ENCODE peak calls at places on chromosomes 11 and 22, in seven cellular contexts. One of them, this sample, is unnamed.
A peak's percentile ranks its signal among the peaks of the same experiment; 100 is the strongest.

GRCh38 chr11:123548774-123549173 is 105.7 kb downstream of the SCN3B start:
- DNase-seq in right atrium auricular region: no peak
- DNase-seq in endodermal cell: no peak
- DNase-seq in left ventricle myocardium inferior: no peak
- DNase-seq in CD4-positive, alpha-beta memory T cell: no peak
- DNase-seq in heart left ventricle: no peak
- DNase-seq in endothelial cell of umbilical vein: no peak
- DNase-seq in this sample: no peak

GRCh38 chr11:125464266-125464662 is 31.8 kb downstream of the FEZ1 start:
- DNase-seq in right atrium auricular region: no peak
- DNase-seq in endodermal cell: no peak
- DNase-seq in left ventricle myocardium inferior: no peak
- DNase-seq in CD4-positive, alpha-beta memory T cell: no peak
- DNase-seq in heart left ventricle: no peak
- DNase-seq in endothelial cell of umbilical vein: no peak
- DNase-seq in this sample: no peak

GRCh38 chr22:43308451-43309235 is 34.5 kb downstream of the SCUBE1 start:
- DNase-seq in right atrium auricular region: no peak
- DNase-seq in endodermal cell: no peak
- DNase-seq in left ventricle myocardium inferior: no peak
- DNase-seq in CD4-positive, alpha-beta memory T cell: no peak
- DNase-seq in heart left ventricle: no peak
- DNase-seq in endothelial cell of umbilical vein: no peak
- DNase-seq in this sample: no peak

GRCh38 chr22:25402160-25402500 is 162.3 kb upstream of the GRK3 start:
- DNase-seq in right atrium auricular region: no peak
- DNase-seq in endodermal cell: no peak
- DNase-seq in left ventricle myocardium inferior: no peak
- DNase-seq in CD4-positive, alpha-beta memory T cell: no peak
- DNase-seq in heart left ventricle: no peak
- DNase-seq in endothelial cell of umbilical vein: no peak
- DNase-seq in this sample: no peak

GRCh38 chr11:44775366-44776356 is 48.9 kb downstream of the TSPAN18 start:
- DNase-seq in right atrium auricular region: no peak
- DNase-seq in endodermal cell: peak; percentile 94
- DNase-seq in left ventricle myocardium inferior: peak; percentile 53
- DNase-seq in CD4-positive, alpha-beta memory T cell: peak; percentile 58
- DNase-seq in heart left ventricle: peak; percentile 72
- DNase-seq in endothelial cell of umbilical vein: peak; percentile 60
- DNase-seq in this sample: peak; percentile 44

GRCh38 chr11:44793350-44794090 is 66.8 kb downstream of the TSPAN18 start:
- DNase-seq in right atrium auricular region: no peak
- DNase-seq in endodermal cell: no peak
- DNase-seq in left ventricle myocardium inferior: no peak
- DNase-seq in CD4-positive, alpha-beta memory T cell: no peak
- DNase-seq in heart left ventricle: no peak
- DNase-seq in endothelial cell of umbilical vein: no peak
- DNase-seq in this sample: no peak

GRCh38 chr11:8253566-8253965 is 10.1 kb downstream of the LMO1 start:
- DNase-seq in right atrium auricular region: no peak
- DNase-seq in endodermal cell: no peak
- DNase-seq in left ventricle myocardium inferior: no peak
- DNase-seq in CD4-positive, alpha-beta memory T cell: no peak
- DNase-seq in heart left ventricle: no peak
- DNase-seq in endothelial cell of umbilical vein: no peak
- DNase-seq in this sample: no peak

GRCh38 chr11:29527391-29527936 is 489.4 kb downstream of the KCNA4 start:
- DNase-seq in right atrium auricular region: no peak
- DNase-seq in endodermal cell: no peak
- DNase-seq in left ventricle myocardium inferior: no peak
- DNase-seq in CD4-positive, alpha-beta memory T cell: no peak
- DNase-seq in heart left ventricle: no peak
- DNase-seq in endothelial cell of umbilical vein: peak; percentile 67
- DNase-seq in this sample: peak; percentile 36

GRCh38 chr11:78801161-78801884 is 226.7 kb upstream of the NARS2 start:
- DNase-seq in right atrium auricular region: peak; percentile 82
- DNase-seq in endodermal cell: no peak
- DNase-seq in left ventricle myocardium inferior: no peak
- DNase-seq in CD4-positive, alpha-beta memory T cell: no peak
- DNase-seq in heart left ventricle: no peak
- DNase-seq in endothelial cell of umbilical vein: peak; percentile 91
- DNase-seq in this sample: peak; percentile 96

GRCh38 chr11:134067486-134067885 is 1.4 kb upstream of the JAM3 start:
- DNase-seq in right atrium auricular region: no peak
- DNase-seq in endodermal cell: no peak
- DNase-seq in left ventricle myocardium inferior: no peak
- DNase-seq in CD4-positive, alpha-beta memory T cell: no peak
- DNase-seq in heart left ventricle: no peak
- DNase-seq in endothelial cell of umbilical vein: no peak
- DNase-seq in this sample: no peak

GRCh38 chr11:73653996-73654395 is 7.6 kb downstream of the PLEKHB1 start:
- DNase-seq in right atrium auricular region: no peak
- DNase-seq in endodermal cell: no peak
- DNase-seq in left ventricle myocardium inferior: no peak
- DNase-seq in CD4-positive, alpha-beta memory T cell: no peak
- DNase-seq in heart left ventricle: no peak
- DNase-seq in endothelial cell of umbilical vein: no peak
- DNase-seq in this sample: no peak

GRCh38 chr11:19670030-19670761 is 42.4 kb upstream of the NAV2 start:
- DNase-seq in right atrium auricular region: no peak
- DNase-seq in endodermal cell: peak; percentile 95
- DNase-seq in left ventricle myocardium inferior: no peak
- DNase-seq in CD4-positive, alpha-beta memory T cell: no peak
- DNase-seq in heart left ventricle: no peak
- DNase-seq in endothelial cell of umbilical vein: no peak
- DNase-seq in this sample: no peak

GRCh38 chr11:17894929-17895658 is 117.8 kb downstream of the SERGEF start:
- DNase-seq in right atrium auricular region: no peak
- DNase-seq in endodermal cell: no peak
- DNase-seq in left ventricle myocardium inferior: peak; percentile 19
- DNase-seq in CD4-positive, alpha-beta memory T cell: no peak
- DNase-seq in heart left ventricle: no peak
- DNase-seq in endothelial cell of umbilical vein: no peak
- DNase-seq in this sample: no peak

GRCh38 chr22:32996702-32997101 is 61.5 kb downstream of the SYN3 start:
- DNase-seq in right atrium auricular region: peak; percentile 90
- DNase-seq in endodermal cell: no peak
- DNase-seq in left ventricle myocardium inferior: peak; percentile 78
- DNase-seq in CD4-positive, alpha-beta memory T cell: no peak
- DNase-seq in heart left ventricle: no peak
- DNase-seq in endothelial cell of umbilical vein: no peak
- DNase-seq in this sample: peak; percentile 71

GRCh38 chr11:100004541-100004940 is 682.5 kb upstream of the ARHGAP42 start:
- DNase-seq in right atrium auricular region: no peak
- DNase-seq in endodermal cell: no peak
- DNase-seq in left ventricle myocardium inferior: no peak
- DNase-seq in CD4-positive, alpha-beta memory T cell: no peak
- DNase-seq in heart left ventricle: no peak
- DNase-seq in endothelial cell of umbilical vein: no peak
- DNase-seq in this sample: no peak

GRCh38 chr11:116829525-116830183 is at the start of gene APOC3:
- DNase-seq in right atrium auricular region: no peak
- DNase-seq in endodermal cell: no peak
- DNase-seq in left ventricle myocardium inferior: no peak
- DNase-seq in CD4-positive, alpha-beta memory T cell: no peak
- DNase-seq in heart left ventricle: no peak
- DNase-seq in endothelial cell of umbilical vein: no peak
- DNase-seq in this sample: peak; percentile 49

GRCh38 chr22:19880786-19881569 is 26.3 kb upstream of the GNB1L start:
- DNase-seq in right atrium auricular region: peak; percentile 72
- DNase-seq in endodermal cell: peak; percentile 98
- DNase-seq in left ventricle myocardium inferior: peak; percentile 64
- DNase-seq in CD4-positive, alpha-beta memory T cell: no peak
- DNase-seq in heart left ventricle: peak; percentile 75
- DNase-seq in endothelial cell of umbilical vein: peak; percentile 96
- DNase-seq in this sample: peak; percentile 97

GRCh38 chr11:91085985-91086384 is 863.1 kb upstream of the CHORDC1 start:
- DNase-seq in right atrium auricular region: no peak
- DNase-seq in endodermal cell: no peak
- DNase-seq in left ventricle myocardium inferior: no peak
- DNase-seq in CD4-positive, alpha-beta memory T cell: no peak
- DNase-seq in heart left ventricle: no peak
- DNase-seq in endothelial cell of umbilical vein: no peak
- DNase-seq in this sample: peak; percentile 9

GRCh38 chr11:40125054-40125453 is 1334.4 kb downstream of the LRRC4C start:
- DNase-seq in right atrium auricular region: no peak
- DNase-seq in endodermal cell: peak; percentile 47
- DNase-seq in left ventricle myocardium inferior: no peak
- DNase-seq in CD4-positive, alpha-beta memory T cell: no peak
- DNase-seq in heart left ventricle: no peak
- DNase-seq in endothelial cell of umbilical vein: no peak
- DNase-seq in this sample: no peak

GRCh38 chr11:75100314-75100713 is 3.6 kb upstream of the OR2AT4 start:
- DNase-seq in right atrium auricular region: no peak
- DNase-seq in endodermal cell: no peak
- DNase-seq in left ventricle myocardium inferior: no peak
- DNase-seq in CD4-positive, alpha-beta memory T cell: no peak
- DNase-seq in heart left ventricle: no peak
- DNase-seq in endothelial cell of umbilical vein: no peak
- DNase-seq in this sample: no peak

GRCh38 chr11:72823105-72823804 is 9.0 kb downstream of the ATG16L2 start:
- DNase-seq in right atrium auricular region: no peak
- DNase-seq in endodermal cell: no peak
- DNase-seq in left ventricle myocardium inferior: no peak
- DNase-seq in CD4-positive, alpha-beta memory T cell: no peak
- DNase-seq in heart left ventricle: peak; percentile 58
- DNase-seq in endothelial cell of umbilical vein: no peak
- DNase-seq in this sample: no peak

GRCh38 chr11:70885281-70885680 is 367.1 kb downstream of the SHANK2 start:
- DNase-seq in right atrium auricular region: no peak
- DNase-seq in endodermal cell: no peak
- DNase-seq in left ventricle myocardium inferior: no peak
- DNase-seq in CD4-positive, alpha-beta memory T cell: no peak
- DNase-seq in heart left ventricle: no peak
- DNase-seq in endothelial cell of umbilical vein: no peak
- DNase-seq in this sample: no peak

GRCh38 chr11:77130763-77131513 is 2.9 kb downstream of the MYO7A start:
- DNase-seq in right atrium auricular region: no peak
- DNase-seq in endodermal cell: no peak
- DNase-seq in left ventricle myocardium inferior: peak; percentile 78
- DNase-seq in CD4-positive, alpha-beta memory T cell: no peak
- DNase-seq in heart left ventricle: peak; percentile 86
- DNase-seq in endothelial cell of umbilical vein: no peak
- DNase-seq in this sample: peak; percentile 23

GRCh38 chr11:19816040-19816439 is 103.4 kb downstream of the NAV2 start:
- DNase-seq in right atrium auricular region: no peak
- DNase-seq in endodermal cell: peak; percentile 67
- DNase-seq in left ventricle myocardium inferior: no peak
- DNase-seq in CD4-positive, alpha-beta memory T cell: no peak
- DNase-seq in heart left ventricle: no peak
- DNase-seq in endothelial cell of umbilical vein: no peak
- DNase-seq in this sample: no peak

GRCh38 chr22:39471421-39472141 is 14.8 kb downstream of the MGAT3 start:
- DNase-seq in right atrium auricular region: no peak
- DNase-seq in endodermal cell: no peak
- DNase-seq in left ventricle myocardium inferior: no peak
- DNase-seq in CD4-positive, alpha-beta memory T cell: no peak
- DNase-seq in heart left ventricle: no peak
- DNase-seq in endothelial cell of umbilical vein: peak; percentile 8
- DNase-seq in this sample: peak; percentile 76
- H3K4me1 ChIP-seq in right atrium auricular region: no peaks in the 10 kb centered on the region
- H3K4me1 ChIP-seq in endodermal cell: peaks cover 42% of the 10 kb centered on the region
- H3K4me1 ChIP-seq in left ventricle myocardium inferior: peaks cover 86% of the 10 kb centered on the region
- H3K4me1 ChIP-seq in CD4-positive, alpha-beta memory T cell: peaks cover 19% of the 10 kb centered on the region
- H3K4me1 ChIP-seq in heart left ventricle: peaks cover 34% of the 10 kb centered on the region
- H3K4me1 ChIP-seq in endothelial cell of umbilical vein: peaks cover 3% of the 10 kb centered on the region
- H3K4me1 ChIP-seq in this sample: peaks cover 30% of the 10 kb centered on the region

DNA sequence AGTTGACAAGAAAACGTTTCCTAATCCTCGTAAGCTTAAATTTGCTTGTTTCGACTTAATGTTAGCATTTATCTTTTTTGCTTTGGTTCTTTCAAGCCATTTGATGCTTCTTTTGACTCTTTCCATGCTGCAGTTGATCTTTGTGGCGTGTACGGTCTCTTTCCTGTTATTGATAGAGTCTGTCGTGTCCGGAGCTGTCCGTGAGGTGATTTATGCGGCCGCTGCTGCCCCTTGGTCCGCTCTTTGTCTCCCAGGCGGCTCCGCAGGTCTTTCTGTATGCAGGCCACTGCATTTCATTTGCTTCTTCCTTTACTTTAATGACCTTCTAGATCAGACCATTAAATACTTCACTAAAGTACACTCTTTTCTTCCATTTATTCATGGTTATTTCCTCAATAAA is 50.3 kb downstream of the TBC1D22A start:
- DNase-seq in right atrium auricular region: no peak
- DNase-seq in endodermal cell: peak; percentile 19
- DNase-seq in left ventricle myocardium inferior: no peak
- DNase-seq in CD4-positive, alpha-beta memory T cell: no peak
- DNase-seq in heart left ventricle: no peak
- DNase-seq in endothelial cell of umbilical vein: peak; percentile 72
- DNase-seq in this sample: no peak
- H3K36me3 ChIP-seq in right atrium auricular region: no peaks in the 10 kb centered on the region
- H3K36me3 ChIP-seq in endodermal cell: peaks cover 19% of the 10 kb centered on the region
- H3K36me3 ChIP-seq in left ventricle myocardium inferior: peaks cover 11% of the 10 kb centered on the region
- H3K36me3 ChIP-seq in CD4-positive, alpha-beta memory T cell: peaks cover 4% of the 10 kb centered on the region
- H3K36me3 ChIP-seq in heart left ventricle: peaks cover 13% of the 10 kb centered on the region
- H3K36me3 ChIP-seq in endothelial cell of umbilical vein: no peaks in the 10 kb centered on the region
- H3K36me3 ChIP-seq in this sample: no peaks in the 10 kb centered on the region

DNA sequence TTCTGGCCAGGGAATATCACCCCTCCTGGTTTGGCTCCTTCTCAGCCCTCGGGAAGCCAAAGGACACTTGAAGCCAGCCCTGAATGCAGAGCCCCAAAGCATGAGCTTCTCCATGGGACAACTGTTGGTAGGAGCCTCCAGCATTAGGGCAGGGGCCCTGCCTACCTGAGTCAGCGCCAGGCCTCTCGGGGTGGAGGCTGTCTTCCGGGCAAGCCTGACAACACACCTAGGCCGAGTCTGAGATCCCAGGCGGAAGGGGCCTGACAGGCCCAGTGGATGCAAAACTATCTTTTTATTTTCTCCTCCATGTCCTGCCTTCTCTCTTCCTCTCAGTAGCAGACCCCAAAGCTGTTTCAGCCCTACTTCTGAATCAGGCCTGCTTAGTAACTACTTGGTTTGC is 27.6 kb downstream of the RCOR2 start:
- DNase-seq in right atrium auricular region: no peak
- DNase-seq in endodermal cell: no peak
- DNase-seq in left ventricle myocardium inferior: no peak
- DNase-seq in CD4-positive, alpha-beta memory T cell: no peak
- DNase-seq in heart left ventricle: no peak
- DNase-seq in endothelial cell of umbilical vein: no peak
- DNase-seq in this sample: no peak
- H3K4me1 ChIP-seq in right atrium auricular region: no peaks in the 10 kb centered on the region
- H3K4me1 ChIP-seq in endodermal cell: peaks cover 26% of the 10 kb centered on the region
- H3K4me1 ChIP-seq in left ventricle myocardium inferior: peaks cover 72% of the 10 kb centered on the region
- H3K4me1 ChIP-seq in CD4-positive, alpha-beta memory T cell: peaks cover 78% of the 10 kb centered on the region
- H3K4me1 ChIP-seq in heart left ventricle: peaks cover 27% of the 10 kb centered on the region
- H3K4me1 ChIP-seq in endothelial cell of umbilical vein: peaks cover 12% of the 10 kb centered on the region
- H3K4me1 ChIP-seq in this sample: peaks cover 27% of the 10 kb centered on the region

GRCh38 chr22:37765498-37765897 is 42.2 kb upstream of the GCAT start:
- DNase-seq in right atrium auricular region: no peak
- DNase-seq in endodermal cell: no peak
- DNase-seq in left ventricle myocardium inferior: peak; percentile 70
- DNase-seq in CD4-positive, alpha-beta memory T cell: no peak
- DNase-seq in heart left ventricle: no peak
- DNase-seq in endothelial cell of umbilical vein: no peak
- DNase-seq in this sample: no peak
- H3K36me3 ChIP-seq in right atrium auricular region: peaks cover 73% of the 10 kb centered on the region
- H3K36me3 ChIP-seq in endodermal cell: peaks cover 65% of the 10 kb centered on the region
- H3K36me3 ChIP-seq in left ventricle myocardium inferior: peaks cover 84% of the 10 kb centered on the region
- H3K36me3 ChIP-seq in CD4-positive, alpha-beta memory T cell: no peaks in the 10 kb centered on the region
- H3K36me3 ChIP-seq in heart left ventricle: peaks cover 84% of the 10 kb centered on the region
- H3K36me3 ChIP-seq in endothelial cell of umbilical vein: peaks cover 6% of the 10 kb centered on the region
- H3K36me3 ChIP-seq in this sample: peaks cover 64% of the 10 kb centered on the region

This sample was measured in adipocyte.